ENCODE peak calls at places on chromosome 22, in five cellular contexts. Z, E, Y, C and K are unnamed samples.

GRCh38 chr22:46136539-46137217 is 13.6 kb upstream of the PPARA start:
- DNase-seq in Z (no peak), E (no peak), Y (no peak), C (no peak), K (no peak)

GRCh38 chr22:46145361-46145851 is 4.9 kb upstream of the PPARA start:
- DNase-seq in Z (no peak), E (no peak), Y (no peak), C (no peak), K (no peak)

GRCh38 chr22:49969751-49970527 is 9.4 kb downstream of the PIM3 start:
- DNase-seq in Z (no peak), E (no peak), Y (no peak), C (no peak), K (peak)

GRCh38 chr22:39839917-39840510 is 53.5 kb downstream of the ENTHD1 start:
- DNase-seq in Z (no peak), E (no peak), Y (no peak), C (no peak), K (no peak)

GRCh38 chr22:18952022-18952421 is 15.9 kb upstream of the PRODH start:
- DNase-seq in Z (no peak), E (no peak), Y (no peak), C (no peak), K (peak)

GRCh38 chr22:43000441-43001175 is 14.3 kb downstream of the PACSIN2 start:
- DNase-seq in Z (peak), E (peak), Y (peak), C (no peak), K (peak)

GRCh38 chr22:32576553-32577255 is 102.1 kb downstream of the FBXO7 start:
- DNase-seq in Z (no peak), E (no peak), Y (no peak), C (no peak), K (no peak)

GRCh38 chr22:30221121-30221992 is 25.2 kb downstream of the LIF start:
- DNase-seq in Z (no peak), E (no peak), Y (no peak), C (no peak), K (no peak)

GRCh38 chr22:21642584-21643448 is 714 bp downstream of the SDF2L1 start:
- DNase-seq in Z (peak), E (peak), Y (peak), C (peak), K (no peak)

GRCh38 chr22:22348127-22348814 is 103.7 kb downstream of the VPREB1 start:
- DNase-seq in Z (no peak), E (no peak), Y (no peak), C (no peak), K (no peak)

GRCh38 chr22:46561435-46561905 is 24.1 kb upstream of the CELSR1 start:
- DNase-seq in Z (peak), E (no peak), Y (no peak), C (no peak), K (no peak)

GRCh38 chr22:32776800-32777199 is 24.7 kb upstream of the TIMP3 start:
- DNase-seq in Z (no peak), E (no peak), Y (no peak), C (no peak), K (peak)

GRCh38 chr22:47564651-47565050 is 802.2 kb downstream of the TBC1D22A start:
- DNase-seq in Z (no peak), E (no peak), Y (no peak), C (peak), K (no peak)
- TF ChIP-seq CTCF in Z (no peak), E (no peak), Y (no peak), C (no peak), K (no peak)

GRCh38 chr22:28741758-28742561 is at the start of the genes CHEK2 and HSCB:
- DNase-seq in Z (peak), E (peak), Y (peak), C (peak), K (peak)
- TF ChIP-seq CTCF in Z (no peak), E (no peak), Y (no peak), C (peak), K (no peak)

DNA sequence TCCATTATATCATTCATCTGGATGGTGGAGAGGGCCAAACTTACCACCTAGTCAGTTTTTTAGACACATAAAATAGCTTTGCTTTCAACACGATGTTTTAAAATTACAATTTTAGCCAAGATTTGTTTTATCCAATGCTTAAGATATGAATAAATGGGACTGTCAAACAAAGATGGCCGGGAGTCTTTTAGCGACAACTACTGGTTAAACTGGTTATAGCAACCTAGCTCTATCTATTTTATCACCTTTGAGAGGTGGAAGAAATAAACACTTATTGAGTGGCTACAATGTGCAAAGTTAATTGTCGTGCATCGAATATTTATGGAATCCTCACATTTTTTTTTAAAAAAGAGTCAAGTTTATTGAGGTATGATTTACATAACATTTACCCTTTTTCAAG is 279.8 kb downstream of the MIAT start:
- DNase-seq in Z (no peak), E (no peak), Y (no peak), C (no peak), K (no peak)
- TF ChIP-seq CTCF in Z (no peak), E (no peak), Y (peak), C (no peak), K (no peak)

GRCh38 chr22:23683545-23683944 is 7.3 kb upstream of the RGL4 start:
- DNase-seq in Z (no peak), E (no peak), Y (no peak), C (no peak), K (no peak)

GRCh38 chr22:23682082-23682481 is 8.7 kb upstream of the RGL4 start:
- DNase-seq in Z (no peak), E (no peak), Y (no peak), C (no peak), K (no peak)

GRCh38 chr22:23682827-23683355 is 7.9 kb upstream of the RGL4 start:
- DNase-seq in Z (no peak), E (no peak), Y (no peak), C (no peak), K (no peak)

GRCh38 chr22:23684051-23684450 is 6.8 kb upstream of the RGL4 start:
- DNase-seq in Z (no peak), E (no peak), Y (no peak), C (no peak), K (no peak)

GRCh38 chr22:23681026-23681809 is 9.6 kb upstream of the RGL4 start:
- DNase-seq in Z (no peak), E (no peak), Y (no peak), C (no peak), K (no peak)
- TF ChIP-seq CTCF in Z (no peak), E (no peak), Y (no peak), C (no peak), K (no peak)

GRCh38 chr22:37430941-37431340 is 3.7 kb upstream of the ELFN2 start:
- DNase-seq in Z (no peak), E (no peak), Y (no peak), C (no peak), K (no peak)
- TF ChIP-seq CTCF in Z (no peak), E (no peak), Y (no peak), C (no peak), K (no peak)

DNA sequence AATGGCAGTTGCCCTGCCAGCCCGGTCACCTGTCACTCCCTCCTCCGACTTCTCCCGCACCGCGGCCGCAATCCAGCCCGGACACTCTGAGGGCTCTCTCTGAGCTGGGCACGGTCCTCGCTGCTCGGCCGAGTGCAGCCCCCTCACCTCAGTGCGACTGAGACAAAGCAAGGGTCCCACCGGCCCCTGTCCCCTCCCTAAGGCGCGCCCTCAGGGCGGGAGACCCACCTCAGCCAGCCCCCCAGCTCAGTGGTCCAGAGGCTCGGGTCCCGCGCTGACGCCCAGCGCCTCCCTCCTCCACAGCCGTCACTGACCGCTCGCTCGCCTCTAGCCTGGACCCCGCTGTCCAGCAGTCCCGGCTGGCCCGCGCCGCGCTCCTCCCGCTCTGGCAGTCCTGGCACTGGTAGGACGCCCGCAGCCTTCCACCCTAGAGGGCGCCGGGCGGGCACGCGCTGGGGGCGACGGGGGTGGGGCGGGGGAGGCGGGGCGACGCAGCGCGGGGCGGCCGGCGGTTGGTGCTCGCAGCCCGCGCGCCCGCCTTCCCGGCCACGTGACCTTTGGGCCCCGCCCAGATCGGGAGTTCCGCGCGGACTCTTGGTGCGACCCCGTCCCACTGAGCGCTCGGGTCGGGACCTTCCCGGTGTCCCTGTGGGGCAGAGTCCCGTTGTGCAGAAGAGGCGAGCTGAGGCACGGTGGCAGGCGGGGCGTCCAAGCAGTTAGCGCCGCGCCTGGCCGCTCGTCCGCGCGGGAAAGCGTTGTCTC is 7.9 kb upstream of the L3MBTL2 start:
- DNase-seq in Z (peak), E (peak), Y (peak), C (peak), K (peak)
- TF ChIP-seq CTCF in Z (peak), E (no peak), Y (peak), C (no peak), K (no peak)

DNA sequence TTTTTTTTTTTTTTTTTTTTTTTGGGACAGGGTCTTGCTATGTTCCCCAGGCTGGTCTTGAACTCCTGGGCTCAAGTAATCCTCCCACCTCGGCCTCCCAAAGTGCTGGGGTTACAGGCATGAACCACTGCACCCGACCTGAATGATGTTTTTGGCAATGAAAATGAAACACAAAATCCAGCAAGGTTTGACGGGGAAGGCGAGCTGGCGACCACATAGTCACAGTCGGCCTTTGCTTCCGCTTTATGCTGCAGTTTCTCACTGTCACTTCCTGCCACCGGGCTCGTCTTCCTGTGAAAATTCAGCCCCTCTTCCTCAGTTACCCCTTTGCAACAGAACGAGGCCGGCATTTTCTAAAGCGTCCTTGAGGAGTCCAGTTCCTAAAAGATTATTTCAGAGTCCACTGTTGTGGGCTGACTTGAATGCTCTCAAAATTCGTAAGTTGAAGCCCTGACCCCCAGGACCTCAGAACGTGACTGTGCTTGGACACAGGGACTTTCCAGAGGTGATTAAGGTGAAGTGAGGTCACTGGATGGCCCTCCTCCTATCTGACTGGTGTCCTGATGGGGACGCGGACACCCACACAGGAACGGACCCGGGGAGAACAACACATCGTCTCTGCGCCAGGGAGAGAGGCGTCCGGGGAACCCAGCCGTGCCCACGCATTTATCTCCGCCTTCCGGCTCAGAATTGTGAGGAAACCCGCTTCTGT is 2.9 kb upstream of the BID start:
- DNase-seq in Z (no peak), E (no peak), Y (no peak), C (no peak), K (peak)
- TF ChIP-seq CTCF in Z (no peak), E (no peak), Y (no peak), C (no peak), K (no peak)

DNA sequence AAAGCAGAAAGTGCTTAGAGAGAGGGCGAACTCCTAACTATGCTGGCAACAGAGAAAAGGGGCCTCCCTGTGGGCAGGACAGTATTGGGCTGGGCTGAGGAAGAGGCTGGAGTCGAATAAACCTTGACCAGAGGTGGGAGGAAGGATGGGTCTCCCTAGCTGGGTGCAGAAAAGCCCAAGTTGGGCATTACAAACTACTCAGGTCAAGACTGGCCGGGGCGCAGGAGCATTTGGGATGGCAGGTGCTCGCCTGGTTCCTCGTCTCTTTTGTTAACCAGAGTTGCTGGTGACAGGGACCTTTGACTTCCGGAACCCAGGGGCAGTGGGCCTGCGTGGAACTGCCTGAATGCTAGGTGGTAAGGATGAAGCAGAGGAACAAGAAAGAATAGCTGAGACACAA is 80.3 kb upstream of the SHISAL1 start:
- DNase-seq in Z (no peak), E (no peak), Y (no peak), C (peak), K (peak)
- TF ChIP-seq CTCF in Z (no peak), E (no peak), Y (no peak), C (no peak), K (no peak)